ENCODE peak calls at places on chromosomes 3 and 15, in nine cellular contexts. One of them, this sample, is unnamed.
A peak's percentile ranks its signal among the peaks of the same experiment; 100 is the strongest.

GRCh38 chr3:47780727-47781325 is 867 bp downstream of the SMARCC1 start:
- DNase-seq in cardiac fibroblast: peak; percentile 18
- DNase-seq in AG04450: no peak
- DNase-seq in foreskin fibroblast: no peak
- DNase-seq in uterus: no peak
- DNase-seq in astrocyte of the spinal cord: peak; percentile 56
- DNase-seq in AG04449: no peak
- DNase-seq in HFF-Myc: no peak
- DNase-seq in esophagus squamous epithelium: no peak
- DNase-seq in this sample: no peak

GRCh38 chr3:46566040-46566631 is at the start of gene LRRC2:
- DNase-seq in cardiac fibroblast: peak; percentile 79
- DNase-seq in AG04450: peak; percentile 23
- DNase-seq in foreskin fibroblast: peak; percentile 34
- DNase-seq in uterus: peak; percentile 74
- DNase-seq in astrocyte of the spinal cord: peak; percentile 62
- DNase-seq in AG04449: no peak
- DNase-seq in HFF-Myc: peak; percentile 32
- DNase-seq in esophagus squamous epithelium: no peak
- DNase-seq in this sample: peak; percentile 10

GRCh38 chr15:52527898-52528464 is 699 bp downstream of the MYO5A start:
- DNase-seq in cardiac fibroblast: peak; percentile 27
- DNase-seq in AG04450: no peak
- DNase-seq in foreskin fibroblast: peak; percentile 37
- DNase-seq in uterus: peak; percentile 25
- DNase-seq in astrocyte of the spinal cord: peak; percentile 38
- DNase-seq in AG04449: no peak
- DNase-seq in HFF-Myc: no peak
- DNase-seq in esophagus squamous epithelium: no peak
- DNase-seq in this sample: peak; percentile 19

GRCh38 chr3:177589921-177590336 is 392.6 kb upstream of the TBL1XR1 start:
- DNase-seq in cardiac fibroblast: peak; percentile 93
- DNase-seq in AG04450: peak; percentile 91
- DNase-seq in foreskin fibroblast: peak; percentile 96
- DNase-seq in uterus: no peak
- DNase-seq in astrocyte of the spinal cord: peak; percentile 98
- DNase-seq in AG04449: peak; percentile 70
- DNase-seq in HFF-Myc: peak; percentile 89
- DNase-seq in esophagus squamous epithelium: no peak
- DNase-seq in this sample: no peak

GRCh38 chr15:85754993-85755392 is 39.7 kb downstream of the KLHL25 start:
- DNase-seq in cardiac fibroblast: peak; percentile 52
- DNase-seq in AG04450: no peak
- DNase-seq in foreskin fibroblast: no peak
- DNase-seq in uterus: peak; percentile 14
- DNase-seq in astrocyte of the spinal cord: no peak
- DNase-seq in AG04449: no peak
- DNase-seq in HFF-Myc: peak; percentile 14
- DNase-seq in esophagus squamous epithelium: no peak
- DNase-seq in this sample: no peak

GRCh38 chr3:74661672-74662071 is 47.2 kb upstream of the CNTN3 start:
- DNase-seq in cardiac fibroblast: no peak
- DNase-seq in AG04450: no peak
- DNase-seq in foreskin fibroblast: no peak
- DNase-seq in uterus: no peak
- DNase-seq in astrocyte of the spinal cord: no peak
- DNase-seq in AG04449: no peak
- DNase-seq in HFF-Myc: no peak
- DNase-seq in esophagus squamous epithelium: no peak
- DNase-seq in this sample: no peak

GRCh38 chr3:16476636-16477035 is 36.9 kb downstream of the RFTN1 start:
- DNase-seq in cardiac fibroblast: peak; percentile 90
- DNase-seq in AG04450: peak; percentile 95
- DNase-seq in foreskin fibroblast: peak; percentile 72
- DNase-seq in uterus: no peak
- DNase-seq in astrocyte of the spinal cord: peak; percentile 97
- DNase-seq in AG04449: peak; percentile 96
- DNase-seq in HFF-Myc: peak; percentile 60
- DNase-seq in esophagus squamous epithelium: no peak
- DNase-seq in this sample: no peak

GRCh38 chr3:53680026-53680425 is 166.2 kb downstream of the CHDH start:
- DNase-seq in cardiac fibroblast: peak; percentile 26
- DNase-seq in AG04450: no peak
- DNase-seq in foreskin fibroblast: no peak
- DNase-seq in uterus: peak; percentile 53
- DNase-seq in astrocyte of the spinal cord: peak; percentile 1
- DNase-seq in AG04449: no peak
- DNase-seq in HFF-Myc: no peak
- DNase-seq in esophagus squamous epithelium: no peak
- DNase-seq in this sample: no peak

GRCh38 chr3:106824856-106825255 is 552.4 kb upstream of the CCDC54 start:
- DNase-seq in cardiac fibroblast: peak; percentile 48
- DNase-seq in AG04450: peak; percentile 8
- DNase-seq in foreskin fibroblast: peak; percentile 47
- DNase-seq in uterus: no peak
- DNase-seq in astrocyte of the spinal cord: peak; percentile 84
- DNase-seq in AG04449: no peak
- DNase-seq in HFF-Myc: no peak
- DNase-seq in esophagus squamous epithelium: no peak
- DNase-seq in this sample: no peak

GRCh38 chr3:14788644-14789043 is 30.1 kb upstream of the FGD5 start:
- DNase-seq in cardiac fibroblast: no peak
- DNase-seq in AG04450: no peak
- DNase-seq in foreskin fibroblast: no peak
- DNase-seq in uterus: no peak
- DNase-seq in astrocyte of the spinal cord: no peak
- DNase-seq in AG04449: no peak
- DNase-seq in HFF-Myc: no peak
- DNase-seq in esophagus squamous epithelium: no peak
- DNase-seq in this sample: no peak

GRCh38 chr3:179452166-179452544 is 885 bp upstream of the GNB4 start:
- DNase-seq in cardiac fibroblast: peak; percentile 87
- DNase-seq in AG04450: peak; percentile 55
- DNase-seq in foreskin fibroblast: peak; percentile 57
- DNase-seq in uterus: no peak
- DNase-seq in astrocyte of the spinal cord: peak; percentile 85
- DNase-seq in AG04449: peak; percentile 21
- DNase-seq in HFF-Myc: no peak
- DNase-seq in esophagus squamous epithelium: no peak
- DNase-seq in this sample: no peak

GRCh38 chr3:179451335-179452165 is at the start of gene GNB4:
- DNase-seq in cardiac fibroblast: peak; percentile 91
- DNase-seq in AG04450: peak; percentile 43
- DNase-seq in foreskin fibroblast: peak; percentile 86
- DNase-seq in uterus: peak; percentile 69
- DNase-seq in astrocyte of the spinal cord: peak; percentile 89
- DNase-seq in AG04449: no peak
- DNase-seq in HFF-Myc: peak; percentile 55
- DNase-seq in esophagus squamous epithelium: peak; percentile 12
- DNase-seq in this sample: no peak

GRCh38 chr3:179450901-179451334 is 352 bp downstream of the GNB4 start:
- DNase-seq in cardiac fibroblast: peak; percentile 44
- DNase-seq in AG04450: no peak
- DNase-seq in foreskin fibroblast: no peak
- DNase-seq in uterus: peak; percentile 18
- DNase-seq in astrocyte of the spinal cord: no peak
- DNase-seq in AG04449: no peak
- DNase-seq in HFF-Myc: no peak
- DNase-seq in esophagus squamous epithelium: no peak
- DNase-seq in this sample: no peak

GRCh38 chr3:179453967-179454366 is 2.7 kb upstream of the GNB4 start:
- DNase-seq in cardiac fibroblast: no peak
- DNase-seq in AG04450: no peak
- DNase-seq in foreskin fibroblast: no peak
- DNase-seq in uterus: no peak
- DNase-seq in astrocyte of the spinal cord: no peak
- DNase-seq in AG04449: no peak
- DNase-seq in HFF-Myc: no peak
- DNase-seq in esophagus squamous epithelium: no peak
- DNase-seq in this sample: no peak

GRCh38 chr3:179452872-179453271 is 1.6 kb upstream of the GNB4 start:
- DNase-seq in cardiac fibroblast: peak; percentile 15
- DNase-seq in AG04450: no peak
- DNase-seq in foreskin fibroblast: no peak
- DNase-seq in uterus: no peak
- DNase-seq in astrocyte of the spinal cord: no peak
- DNase-seq in AG04449: no peak
- DNase-seq in HFF-Myc: no peak
- DNase-seq in esophagus squamous epithelium: no peak
- DNase-seq in this sample: no peak
- H3K4me3 ChIP-seq in cardiac fibroblast: no peak overlapping the region
- H3K4me3 ChIP-seq in AG04450: no peak overlapping the region
- H3K4me3 ChIP-seq in foreskin fibroblast: peak overlapping the region; percentile 82
- H3K4me3 ChIP-seq in uterus: no peak overlapping the region
- H3K4me3 ChIP-seq in astrocyte of the spinal cord: no peak overlapping the region
- H3K4me3 ChIP-seq in AG04449: no peak overlapping the region
- H3K4me3 ChIP-seq in HFF-Myc: no peak overlapping the region
- H3K4me3 ChIP-seq in esophagus squamous epithelium: no peak overlapping the region
- H3K4me3 ChIP-seq in this sample: no peak overlapping the region

GRCh38 chr3:1092061-1092460 is 763 bp upstream of the CNTN6 start:
- DNase-seq in cardiac fibroblast: no peak
- DNase-seq in AG04450: no peak
- DNase-seq in foreskin fibroblast: no peak
- DNase-seq in uterus: no peak
- DNase-seq in astrocyte of the spinal cord: peak; percentile 13
- DNase-seq in AG04449: no peak
- DNase-seq in HFF-Myc: no peak
- DNase-seq in esophagus squamous epithelium: no peak
- DNase-seq in this sample: no peak

GRCh38 chr3:1088503-1088902 is 4.3 kb upstream of the CNTN6 start:
- DNase-seq in cardiac fibroblast: no peak
- DNase-seq in AG04450: no peak
- DNase-seq in foreskin fibroblast: no peak
- DNase-seq in uterus: no peak
- DNase-seq in astrocyte of the spinal cord: no peak
- DNase-seq in AG04449: no peak
- DNase-seq in HFF-Myc: no peak
- DNase-seq in esophagus squamous epithelium: no peak
- DNase-seq in this sample: no peak

GRCh38 chr3:1093216-1093615 is 392 bp downstream of the CNTN6 start:
- DNase-seq in cardiac fibroblast: no peak
- DNase-seq in AG04450: no peak
- DNase-seq in foreskin fibroblast: no peak
- DNase-seq in uterus: no peak
- DNase-seq in astrocyte of the spinal cord: no peak
- DNase-seq in AG04449: no peak
- DNase-seq in HFF-Myc: no peak
- DNase-seq in esophagus squamous epithelium: no peak
- DNase-seq in this sample: no peak

GRCh38 chr3:1091276-1091675 is 1.5 kb upstream of the CNTN6 start:
- DNase-seq in cardiac fibroblast: no peak
- DNase-seq in AG04450: no peak
- DNase-seq in foreskin fibroblast: no peak
- DNase-seq in uterus: no peak
- DNase-seq in astrocyte of the spinal cord: peak; percentile 20
- DNase-seq in AG04449: no peak
- DNase-seq in HFF-Myc: no peak
- DNase-seq in esophagus squamous epithelium: no peak
- DNase-seq in this sample: no peak

DNA sequence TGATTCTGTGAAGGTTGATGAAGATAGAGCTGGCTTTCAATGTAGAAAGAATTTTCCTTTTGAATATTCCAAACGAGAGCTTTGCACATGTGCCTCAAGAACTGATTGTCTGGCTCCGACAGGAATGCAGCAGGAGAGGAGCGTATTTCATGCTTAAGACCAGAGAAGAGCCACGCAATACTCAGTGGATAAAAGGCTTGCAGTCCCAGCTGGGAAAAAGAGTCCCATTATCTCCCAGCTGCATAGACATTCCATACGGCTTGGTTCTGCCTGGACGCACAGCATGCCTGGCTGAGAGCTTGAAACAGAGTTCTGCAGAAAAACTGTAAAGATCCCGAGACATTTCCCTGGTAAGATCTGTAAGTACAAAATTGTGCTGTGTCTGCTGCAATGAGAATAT is at the start of gene CNTN6:
- DNase-seq in cardiac fibroblast: no peak
- DNase-seq in AG04450: no peak
- DNase-seq in foreskin fibroblast: no peak
- DNase-seq in uterus: no peak
- DNase-seq in astrocyte of the spinal cord: peak; percentile 29
- DNase-seq in AG04449: no peak
- DNase-seq in HFF-Myc: no peak
- DNase-seq in esophagus squamous epithelium: no peak
- DNase-seq in this sample: no peak
- H3K4me3 ChIP-seq in cardiac fibroblast: no peak within 1 kb of the TSS
- H3K4me3 ChIP-seq in AG04450: no peak within 1 kb of the TSS
- H3K4me3 ChIP-seq in foreskin fibroblast: no peak within 1 kb of the TSS
- H3K4me3 ChIP-seq in uterus: no peak within 1 kb of the TSS
- H3K4me3 ChIP-seq in astrocyte of the spinal cord: no peak within 1 kb of the TSS
- H3K4me3 ChIP-seq in AG04449: no peak within 1 kb of the TSS
- H3K4me3 ChIP-seq in HFF-Myc: no peak within 1 kb of the TSS
- H3K4me3 ChIP-seq in esophagus squamous epithelium: no peak within 1 kb of the TSS
- H3K4me3 ChIP-seq in this sample: no peak within 1 kb of the TSS

GRCh38 chr15:64045106-64045435 is 1.2 kb downstream of the DAPK2 start:
- DNase-seq in cardiac fibroblast: no peak
- DNase-seq in AG04450: no peak
- DNase-seq in foreskin fibroblast: no peak
- DNase-seq in uterus: no peak
- DNase-seq in astrocyte of the spinal cord: no peak
- DNase-seq in AG04449: no peak
- DNase-seq in HFF-Myc: no peak
- DNase-seq in esophagus squamous epithelium: no peak
- DNase-seq in this sample: no peak
- H3K4me3 ChIP-seq in cardiac fibroblast: no peak overlapping the region
- H3K4me3 ChIP-seq in AG04450: no peak overlapping the region
- H3K4me3 ChIP-seq in foreskin fibroblast: peak overlapping the region; percentile 69
- H3K4me3 ChIP-seq in uterus: no peak overlapping the region
- H3K4me3 ChIP-seq in astrocyte of the spinal cord: no peak overlapping the region
- H3K4me3 ChIP-seq in AG04449: no peak overlapping the region
- H3K4me3 ChIP-seq in HFF-Myc: no peak overlapping the region
- H3K4me3 ChIP-seq in esophagus squamous epithelium: no peak overlapping the region
- H3K4me3 ChIP-seq in this sample: no peak overlapping the region

GRCh38 chr3:40452562-40452875 is 4.6 kb upstream of the RPL14 start:
- DNase-seq in cardiac fibroblast: no peak
- DNase-seq in AG04450: no peak
- DNase-seq in foreskin fibroblast: no peak
- DNase-seq in uterus: no peak
- DNase-seq in astrocyte of the spinal cord: no peak
- DNase-seq in AG04449: no peak
- DNase-seq in HFF-Myc: no peak
- DNase-seq in esophagus squamous epithelium: no peak
- DNase-seq in this sample: no peak

GRCh38 chr3:40452057-40452456 is 5.1 kb upstream of the RPL14 start:
- DNase-seq in cardiac fibroblast: no peak
- DNase-seq in AG04450: no peak
- DNase-seq in foreskin fibroblast: no peak
- DNase-seq in uterus: no peak
- DNase-seq in astrocyte of the spinal cord: no peak
- DNase-seq in AG04449: no peak
- DNase-seq in HFF-Myc: no peak
- DNase-seq in esophagus squamous epithelium: no peak
- DNase-seq in this sample: no peak

GRCh38 chr3:40455328-40455727 is 1.8 kb upstream of the RPL14 start:
- DNase-seq in cardiac fibroblast: no peak
- DNase-seq in AG04450: no peak
- DNase-seq in foreskin fibroblast: no peak
- DNase-seq in uterus: no peak
- DNase-seq in astrocyte of the spinal cord: no peak
- DNase-seq in AG04449: no peak
- DNase-seq in HFF-Myc: no peak
- DNase-seq in esophagus squamous epithelium: no peak
- DNase-seq in this sample: no peak

GRCh38 chr3:40452876-40453730 is 4.0 kb upstream of the RPL14 start:
- DNase-seq in cardiac fibroblast: peak; percentile 99
- DNase-seq in AG04450: peak; percentile 95
- DNase-seq in foreskin fibroblast: peak; percentile 98
- DNase-seq in uterus: peak; percentile 98
- DNase-seq in astrocyte of the spinal cord: peak; percentile 99
- DNase-seq in AG04449: peak; percentile 90
- DNase-seq in HFF-Myc: peak; percentile 98
- DNase-seq in esophagus squamous epithelium: peak; percentile 94
- DNase-seq in this sample: peak; percentile 90

GRCh38 chr3:40453933-40454332 is 3.2 kb upstream of the RPL14 start:
- DNase-seq in cardiac fibroblast: no peak
- DNase-seq in AG04450: no peak
- DNase-seq in foreskin fibroblast: no peak
- DNase-seq in uterus: no peak
- DNase-seq in astrocyte of the spinal cord: no peak
- DNase-seq in AG04449: no peak
- DNase-seq in HFF-Myc: no peak
- DNase-seq in esophagus squamous epithelium: no peak
- DNase-seq in this sample: no peak
- H3K4me3 ChIP-seq in cardiac fibroblast: peak overlapping the region; percentile 63
- H3K4me3 ChIP-seq in AG04450: peak overlapping the region; percentile 94
- H3K4me3 ChIP-seq in foreskin fibroblast: peak overlapping the region; percentile 96
- H3K4me3 ChIP-seq in uterus: no peak overlapping the region
- H3K4me3 ChIP-seq in astrocyte of the spinal cord: peak overlapping the region; percentile 88
- H3K4me3 ChIP-seq in AG04449: peak overlapping the region; percentile 85
- H3K4me3 ChIP-seq in HFF-Myc: peak overlapping the region; percentile 67
- H3K4me3 ChIP-seq in esophagus squamous epithelium: peak overlapping the region; percentile 84
- H3K4me3 ChIP-seq in this sample: no peak overlapping the region